ENCODE peak calls at places on chromosomes 16 and 17, in eight cellular contexts. L is MM.1S, R is HCT116, P is GM23248, D is hepatocyte, U is neural progenitor cell, Y is PC-3, I is SK-N-SH. W is an unnamed sample. For H3K27me3, the result is how much of the 10 kb centered on the place peaks cover.

GRCh38 chr16:11328172-11329079 is 16.8 kb upstream of the RMI2 start:
- DNase-seq in L (peak), R (peak), P (peak), D (peak), U (peak), Y (peak), I (no peak), W (peak)

GRCh38 chr16:76176153-76176552 is 101.0 kb upstream of the CNTNAP4 start:
- DNase-seq in L (peak), R (no peak), P (no peak), D (no peak), U (no peak), Y (no peak), I (no peak), W (no peak)

GRCh38 chr17:74959826-74960738 is 12.5 kb downstream of the HID1 start:
- DNase-seq in L (no peak), R (no peak), P (peak), D (no peak), U (no peak), Y (no peak), I (no peak), W (no peak)

GRCh38 chr16:75742424-75743047 is 16.2 kb upstream of the CPHXL start:
- DNase-seq in L (no peak), R (peak), P (no peak), D (no peak), U (peak), Y (no peak), I (no peak), W (peak)

GRCh38 chr17:3043737-3044365 is 19.6 kb downstream of the OR1D5 start:
- DNase-seq in L (peak), R (no peak), P (no peak), D (no peak), U (peak), Y (no peak), I (no peak), W (peak)

GRCh38 chr17:57151798-57152197 is 66.8 kb downstream of the AKAP1 start:
- DNase-seq in L (no peak), R (no peak), P (no peak), D (no peak), U (no peak), Y (no peak), I (no peak), W (no peak)

GRCh38 chr17:28416703-28417311 is 10.8 kb upstream of the SLC46A1 start:
- DNase-seq in L (peak), R (peak), P (peak), D (peak), U (peak), Y (peak), I (peak), W (peak)

GRCh38 chr17:71505200-71505599 is 615.6 kb upstream of the SOX9 start:
- DNase-seq in L (no peak), R (no peak), P (peak), D (no peak), U (no peak), Y (no peak), I (no peak), W (no peak)

GRCh38 chr16:11198817-11199216 is 57.2 kb downstream of the SOCS1 start:
- DNase-seq in L (no peak), R (peak), P (no peak), D (peak), U (no peak), Y (peak), I (no peak), W (no peak)

GRCh38 chr17:75827291-75828050 is 16.7 kb downstream of the UNC13D start:
- DNase-seq in L (peak), R (no peak), P (peak), D (peak), U (peak), Y (peak), I (peak), W (peak)

GRCh38 chr16:89326721-89327120 is 109.2 kb downstream of the ZNF778 start:
- DNase-seq in L (no peak), R (no peak), P (no peak), D (no peak), U (no peak), Y (no peak), I (no peak), W (peak)

GRCh38 chr17:14737984-14738651 is 437.2 kb downstream of the HS3ST3B1 start:
- DNase-seq in L (no peak), R (no peak), P (peak), D (peak), U (peak), Y (peak), I (no peak), W (peak)

GRCh38 chr16:4647661-4647965 is 23.0 kb downstream of the MGRN1 start:
- DNase-seq in L (no peak), R (no peak), P (no peak), D (no peak), U (no peak), Y (no peak), I (no peak), W (no peak)

GRCh38 chr16:89119161-89119621 is 25.5 kb downstream of the ACSF3 start:
- DNase-seq in L (no peak), R (no peak), P (no peak), D (no peak), U (no peak), Y (no peak), I (no peak), W (no peak)

GRCh38 chr17:2804912-2805311 is 8.7 kb downstream of the RAP1GAP2 start:
- DNase-seq in L (no peak), R (no peak), P (no peak), D (no peak), U (no peak), Y (peak), I (no peak), W (no peak)

GRCh38 chr16:76639685-76640289 is 362.6 kb downstream of the CNTNAP4 start:
- DNase-seq in L (no peak), R (no peak), P (peak), D (peak), U (peak), Y (peak), I (peak), W (peak)

GRCh38 chr17:62948370-62948769 is 17.7 kb upstream of the TANC2 start:
- DNase-seq in L (no peak), R (no peak), P (no peak), D (no peak), U (no peak), Y (no peak), I (no peak), W (no peak)

GRCh38 chr16:3004319-3004718 is 8.4 kb upstream of the CLDN9 start:
- DNase-seq in L (peak), R (no peak), P (peak), D (peak), U (peak), Y (no peak), I (no peak), W (no peak)

GRCh38 chr16:3007957-3008748 is 4.6 kb upstream of the CLDN9 start:
- DNase-seq in L (no peak), R (no peak), P (no peak), D (peak), U (peak), Y (no peak), I (no peak), W (peak)

GRCh38 chr16:3007059-3007956 is 5.4 kb upstream of the CLDN9 start:
- DNase-seq in L (no peak), R (no peak), P (no peak), D (peak), U (no peak), Y (no peak), I (no peak), W (peak)

GRCh38 chr16:3003582-3004270 is 9.0 kb upstream of the CLDN9 start:
- DNase-seq in L (peak), R (peak), P (peak), D (peak), U (peak), Y (peak), I (peak), W (peak)

GRCh38 chr16:3004781-3005284 is 7.9 kb upstream of the CLDN9 start:
- DNase-seq in L (no peak), R (no peak), P (no peak), D (peak), U (peak), Y (peak), I (peak), W (peak)
- H2AFZ ChIP-seq in L (peak), R (peak), P (no peak), D (no peak), U (no peak), Y (peak), I (no peak), W (no peak)

GRCh38 chr17:31093866-31094599 is 744 bp upstream of the NF1 start:
- DNase-seq in L (no peak), R (no peak), P (no peak), D (peak), U (no peak), Y (no peak), I (no peak), W (peak)
- TF ChIP-seq EZH2phosphoT487 in L (no peak), R (no peak), P (no peak), D (no peak), U (no peak), Y (no peak), I (no peak), W (no peak)

DNA sequence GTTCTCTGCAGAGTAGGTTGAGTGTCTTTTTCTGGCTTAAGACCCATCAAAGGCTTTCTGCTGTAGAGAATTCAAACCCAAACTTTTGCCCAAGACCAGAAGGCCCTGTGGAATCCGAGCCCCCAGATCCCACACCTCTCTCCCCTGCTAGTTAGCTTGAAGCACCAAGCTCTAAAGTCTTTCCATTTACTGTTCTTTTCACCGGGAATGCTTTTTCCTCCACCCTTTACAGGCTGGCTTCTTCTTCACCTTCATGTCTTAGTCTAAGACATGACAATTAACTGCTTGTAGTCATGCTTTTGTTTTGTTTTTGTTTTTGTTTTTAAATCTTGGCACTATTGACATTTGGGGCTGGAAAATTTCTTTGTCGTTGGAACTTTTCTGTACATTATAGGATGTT is 15.5 kb downstream of the HSD17B2 start:
- DNase-seq in L (no peak), R (no peak), P (no peak), D (no peak), U (no peak), Y (no peak), I (no peak), W (no peak)
- H3K27me3 ChIP-seq in L (under half), R (half or more), P (under half), D (under half), U (under half), Y (under half), I (under half), W (under half)

DNA sequence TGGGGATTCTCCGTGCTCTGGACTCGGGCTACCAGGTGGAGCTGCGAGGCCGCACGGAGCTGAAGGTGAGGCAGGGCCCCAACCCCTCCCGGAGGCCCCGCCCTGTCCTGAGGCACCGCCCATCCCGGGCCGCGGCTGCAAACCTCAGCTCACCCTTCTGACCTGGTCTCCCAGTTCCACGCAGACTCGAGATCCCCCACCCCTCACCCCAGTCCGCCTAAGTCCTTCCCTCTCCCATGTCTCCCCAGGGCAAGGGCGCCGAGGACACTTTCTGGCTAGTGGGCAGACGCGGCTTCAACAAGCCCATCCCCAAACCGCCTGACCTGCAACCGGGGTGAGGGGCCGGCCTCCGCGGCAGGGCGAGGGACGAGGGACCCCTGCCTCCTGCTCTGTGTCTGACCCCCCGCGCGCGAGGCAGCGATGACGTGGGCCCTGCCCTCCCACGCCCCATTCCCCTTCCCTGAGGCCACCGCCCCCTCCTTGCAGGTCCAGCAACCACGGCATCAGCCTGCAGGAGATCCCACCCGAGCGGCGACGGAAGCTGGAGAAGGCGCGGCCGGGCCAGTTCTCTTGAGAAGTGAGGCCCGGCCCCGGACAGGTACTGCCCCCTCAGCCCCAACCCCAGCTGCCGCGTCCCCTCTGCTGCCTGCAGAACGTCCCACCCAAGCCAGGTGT is 13.7 kb downstream of the GUCY2D start:
- DNase-seq in L (no peak), R (no peak), P (peak), D (peak), U (peak), Y (no peak), I (peak), W (peak)
- H2AFZ ChIP-seq in L (peak), R (peak), P (peak), D (peak), U (peak), Y (peak), I (peak), W (peak)

GRCh38 chr16:53090591-53091507 is 36.1 kb downstream of the CHD9 start:
- DNase-seq in L (peak), R (no peak), P (peak), D (peak), U (peak), Y (no peak), I (peak), W (no peak)
- TF ChIP-seq EZH2phosphoT487 in L (no peak), R (no peak), P (no peak), D (no peak), U (no peak), Y (no peak), I (no peak), W (no peak)

DNA sequence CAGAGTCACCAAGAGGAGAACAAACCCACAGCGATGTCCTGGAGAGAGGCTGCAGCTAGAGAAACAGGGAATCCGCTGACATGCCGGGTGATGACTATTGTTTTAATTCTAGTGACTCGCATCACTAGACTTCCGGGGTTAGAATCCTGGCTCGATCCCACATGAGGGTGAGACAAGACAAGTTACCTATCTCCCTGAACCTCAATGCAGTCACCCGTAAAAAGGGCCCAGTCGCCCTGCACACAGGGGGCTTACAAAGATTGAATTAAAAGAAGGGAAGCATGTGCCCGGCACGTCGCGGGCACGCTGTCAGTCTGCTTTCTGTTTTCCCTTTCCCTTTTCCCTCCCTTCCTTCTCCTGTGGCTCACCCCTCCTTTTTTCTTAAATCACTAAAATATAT is 212.9 kb upstream of the FOXF1 start:
- DNase-seq in L (no peak), R (no peak), P (peak), D (no peak), U (no peak), Y (no peak), I (no peak), W (no peak)
- H3K27me3 ChIP-seq in L (half or more), R (half or more), P (half or more), D (under half), U (half or more), Y (half or more), I (half or more), W (under half)

GRCh38 chr17:41424111-41424635 is at the start of gene KRT37:
- DNase-seq in L (no peak), R (no peak), P (no peak), D (no peak), U (no peak), Y (no peak), I (no peak), W (no peak)
- H2AFZ ChIP-seq in L (no peak), R (no peak), P (no peak), D (no peak), U (no peak), Y (no peak), I (no peak), W (no peak)

W was measured in GM23338.